ENCODE peak calls at places on chromosomes 4 and X, in nine cellular contexts. One of them, this sample, is unnamed.

GRCh38 chr4:52912608-52913007 is 50.5 kb downstream of the RASL11B start:
- DNase-seq in GM12878: no peak
- DNase-seq in transverse colon: no peak
- DNase-seq in HepG2: no peak
- DNase-seq in suprapubic skin: no peak
- DNase-seq in upper lobe of left lung: no peak
- DNase-seq in esophagus muscularis mucosa: no peak
- DNase-seq in K562: no peak
- DNase-seq in stomach: no peak
- DNase-seq in this sample: no peak

GRCh38 chrX:70129811-70130210 is 3.4 kb upstream of the IGBP1 start:
- DNase-seq in HepG2: peak
- DNase-seq in GM12878: no peak
- DNase-seq in K562: no peak
- DNase-seq in stomach: no peak
- DNase-seq in upper lobe of left lung: no peak
- DNase-seq in suprapubic skin: no peak
- DNase-seq in transverse colon: no peak
- DNase-seq in esophagus muscularis mucosa: no peak
- DNase-seq in this sample: no peak

GRCh38 chrX:21958888-21959287 is 18.4 kb downstream of the SMS start:
- DNase-seq in GM12878: no peak
- DNase-seq in K562: no peak
- DNase-seq in upper lobe of left lung: no peak
- DNase-seq in transverse colon: no peak
- DNase-seq in suprapubic skin: no peak
- DNase-seq in esophagus muscularis mucosa: no peak
- DNase-seq in stomach: no peak
- DNase-seq in HepG2: no peak
- DNase-seq in this sample: no peak

GRCh38 chrX:54413753-54414152 is 26.5 kb upstream of the TSR2 start:
- DNase-seq in esophagus muscularis mucosa: no peak
- DNase-seq in GM12878: no peak
- DNase-seq in K562: no peak
- DNase-seq in stomach: no peak
- DNase-seq in suprapubic skin: no peak
- DNase-seq in upper lobe of left lung: no peak
- DNase-seq in transverse colon: no peak
- DNase-seq in HepG2: peak
- DNase-seq in this sample: no peak

GRCh38 chr4:183905081-183905592 is at the start of gene STOX2:
- DNase-seq in HepG2: peak
- DNase-seq in transverse colon: peak
- DNase-seq in upper lobe of left lung: peak
- DNase-seq in esophagus muscularis mucosa: no peak
- DNase-seq in K562: no peak
- DNase-seq in GM12878: no peak
- DNase-seq in suprapubic skin: peak
- DNase-seq in stomach: peak
- DNase-seq in this sample: peak

GRCh38 chr4:83516042-83516772 is 19.7 kb upstream of the GPAT3 start:
- DNase-seq in K562: no peak
- DNase-seq in HepG2: no peak
- DNase-seq in GM12878: no peak
- DNase-seq in upper lobe of left lung: no peak
- DNase-seq in stomach: no peak
- DNase-seq in esophagus muscularis mucosa: no peak
- DNase-seq in transverse colon: no peak
- DNase-seq in suprapubic skin: no peak
- DNase-seq in this sample: no peak

GRCh38 chr4:85720736-85721135 is 245.8 kb downstream of the ARHGAP24 start:
- DNase-seq in K562: no peak
- DNase-seq in stomach: no peak
- DNase-seq in esophagus muscularis mucosa: no peak
- DNase-seq in GM12878: no peak
- DNase-seq in transverse colon: no peak
- DNase-seq in suprapubic skin: no peak
- DNase-seq in HepG2: peak
- DNase-seq in upper lobe of left lung: no peak
- DNase-seq in this sample: no peak

GRCh38 chr4:72817012-72817411 is 248.0 kb upstream of the ADAMTS3 start:
- DNase-seq in upper lobe of left lung: no peak
- DNase-seq in stomach: no peak
- DNase-seq in HepG2: no peak
- DNase-seq in transverse colon: no peak
- DNase-seq in K562: no peak
- DNase-seq in suprapubic skin: no peak
- DNase-seq in GM12878: no peak
- DNase-seq in esophagus muscularis mucosa: no peak
- DNase-seq in this sample: no peak

GRCh38 chrX:73916931-73917657 is 354.1 kb downstream of the CHIC1 start:
- DNase-seq in stomach: no peak
- DNase-seq in suprapubic skin: no peak
- DNase-seq in GM12878: no peak
- DNase-seq in HepG2: no peak
- DNase-seq in transverse colon: no peak
- DNase-seq in upper lobe of left lung: no peak
- DNase-seq in esophagus muscularis mucosa: no peak
- DNase-seq in K562: no peak
- DNase-seq in this sample: no peak

GRCh38 chr4:56804551-56804950 is 16.9 kb downstream of the SPINK2 start:
- DNase-seq in K562: no peak
- DNase-seq in transverse colon: no peak
- DNase-seq in GM12878: peak
- DNase-seq in upper lobe of left lung: no peak
- DNase-seq in esophagus muscularis mucosa: no peak
- DNase-seq in suprapubic skin: no peak
- DNase-seq in stomach: no peak
- DNase-seq in HepG2: no peak
- DNase-seq in this sample: no peak

GRCh38 chrX:17519349-17519748 is 144.3 kb downstream of the NHS start:
- DNase-seq in HepG2: no peak
- DNase-seq in suprapubic skin: peak
- DNase-seq in K562: no peak
- DNase-seq in GM12878: no peak
- DNase-seq in stomach: no peak
- DNase-seq in transverse colon: peak
- DNase-seq in upper lobe of left lung: no peak
- DNase-seq in esophagus muscularis mucosa: no peak
- DNase-seq in this sample: peak

GRCh38 chr4:27316176-27316575 is 455.5 kb downstream of the STIM2 start:
- DNase-seq in HepG2: no peak
- DNase-seq in upper lobe of left lung: no peak
- DNase-seq in stomach: no peak
- DNase-seq in suprapubic skin: no peak
- DNase-seq in transverse colon: peak
- DNase-seq in K562: no peak
- DNase-seq in esophagus muscularis mucosa: no peak
- DNase-seq in GM12878: no peak
- DNase-seq in this sample: no peak

GRCh38 chrX:48883729-48884128 is 13.8 kb downstream of the TIMM17B start:
- DNase-seq in suprapubic skin: no peak
- DNase-seq in transverse colon: no peak
- DNase-seq in esophagus muscularis mucosa: no peak
- DNase-seq in GM12878: no peak
- DNase-seq in upper lobe of left lung: no peak
- DNase-seq in stomach: no peak
- DNase-seq in HepG2: no peak
- DNase-seq in K562: no peak
- DNase-seq in this sample: no peak

GRCh38 chr4:81472249-81473085 is 760 bp upstream of the RASGEF1B start:
- DNase-seq in GM12878: peak
- DNase-seq in esophagus muscularis mucosa: no peak
- DNase-seq in K562: peak
- DNase-seq in stomach: peak
- DNase-seq in HepG2: peak
- DNase-seq in suprapubic skin: no peak
- DNase-seq in upper lobe of left lung: no peak
- DNase-seq in transverse colon: peak
- DNase-seq in this sample: peak

GRCh38 chrX:150361070-150361776 is 1.9 kb upstream of the MAMLD1 start:
- DNase-seq in esophagus muscularis mucosa: no peak
- DNase-seq in transverse colon: peak
- DNase-seq in stomach: no peak
- DNase-seq in HepG2: no peak
- DNase-seq in upper lobe of left lung: peak
- DNase-seq in suprapubic skin: no peak
- DNase-seq in GM12878: no peak
- DNase-seq in K562: peak
- DNase-seq in this sample: no peak

GRCh38 chr4:154626793-154627484 is 14.5 kb upstream of the FGG start:
- DNase-seq in K562: peak
- DNase-seq in suprapubic skin: no peak
- DNase-seq in upper lobe of left lung: peak
- DNase-seq in HepG2: peak
- DNase-seq in stomach: peak
- DNase-seq in esophagus muscularis mucosa: no peak
- DNase-seq in GM12878: no peak
- DNase-seq in transverse colon: peak
- DNase-seq in this sample: peak

GRCh38 chr4:81546777-81547176 is 75.1 kb upstream of the RASGEF1B start:
- DNase-seq in transverse colon: no peak
- DNase-seq in K562: no peak
- DNase-seq in stomach: no peak
- DNase-seq in GM12878: no peak
- DNase-seq in suprapubic skin: no peak
- DNase-seq in esophagus muscularis mucosa: no peak
- DNase-seq in upper lobe of left lung: no peak
- DNase-seq in HepG2: no peak
- DNase-seq in this sample: no peak

GRCh38 chrX:107574054-107574683 is 54.1 kb upstream of the PRPS1 start:
- DNase-seq in upper lobe of left lung: no peak
- DNase-seq in transverse colon: no peak
- DNase-seq in esophagus muscularis mucosa: no peak
- DNase-seq in HepG2: peak
- DNase-seq in GM12878: no peak
- DNase-seq in suprapubic skin: no peak
- DNase-seq in stomach: no peak
- DNase-seq in K562: no peak
- DNase-seq in this sample: no peak

GRCh38 chr4:26343041-26343403 is 22.2 kb downstream of the RBPJ start:
- DNase-seq in upper lobe of left lung: no peak
- DNase-seq in HepG2: no peak
- DNase-seq in esophagus muscularis mucosa: no peak
- DNase-seq in transverse colon: no peak
- DNase-seq in suprapubic skin: no peak
- DNase-seq in stomach: no peak
- DNase-seq in GM12878: no peak
- DNase-seq in K562: no peak
- DNase-seq in this sample: no peak

GRCh38 chr4:123609829-123610228 is 213.2 kb downstream of the SPRY1 start:
- DNase-seq in HepG2: no peak
- DNase-seq in GM12878: no peak
- DNase-seq in suprapubic skin: no peak
- DNase-seq in transverse colon: no peak
- DNase-seq in K562: no peak
- DNase-seq in upper lobe of left lung: no peak
- DNase-seq in esophagus muscularis mucosa: no peak
- DNase-seq in stomach: no peak
- DNase-seq in this sample: no peak
- TF ChIP-seq POLR2AphosphoS5 in HepG2: no peak
- TF ChIP-seq POLR2AphosphoS5 in GM12878: no peak
- TF ChIP-seq POLR2AphosphoS5 in suprapubic skin: no peak
- TF ChIP-seq POLR2AphosphoS5 in transverse colon: no peak
- TF ChIP-seq POLR2AphosphoS5 in K562: no peak
- TF ChIP-seq POLR2AphosphoS5 in upper lobe of left lung: no peak
- TF ChIP-seq POLR2AphosphoS5 in esophagus muscularis mucosa: no peak
- TF ChIP-seq POLR2AphosphoS5 in stomach: no peak
- TF ChIP-seq POLR2AphosphoS5 in this sample: no peak

GRCh38 chr4:185363251-185363650 is 32.5 kb downstream of the LRP2BP start:
- DNase-seq in K562: no peak
- DNase-seq in upper lobe of left lung: no peak
- DNase-seq in HepG2: no peak
- DNase-seq in transverse colon: no peak
- DNase-seq in GM12878: no peak
- DNase-seq in suprapubic skin: no peak
- DNase-seq in esophagus muscularis mucosa: no peak
- DNase-seq in stomach: no peak
- DNase-seq in this sample: no peak
- TF ChIP-seq POLR2A in K562: no peak
- TF ChIP-seq POLR2A in upper lobe of left lung: no peak
- TF ChIP-seq POLR2A in HepG2: no peak
- TF ChIP-seq POLR2A in transverse colon: no peak
- TF ChIP-seq POLR2A in GM12878: no peak
- TF ChIP-seq POLR2A in suprapubic skin: no peak
- TF ChIP-seq POLR2A in esophagus muscularis mucosa: no peak
- TF ChIP-seq POLR2A in stomach: no peak
- TF ChIP-seq POLR2A in this sample: no peak

GRCh38 chrX:44384688-44385338 is 41.3 kb upstream of the EFHC2 start:
- DNase-seq in HepG2: no peak
- DNase-seq in suprapubic skin: no peak
- DNase-seq in GM12878: no peak
- DNase-seq in stomach: no peak
- DNase-seq in esophagus muscularis mucosa: no peak
- DNase-seq in K562: no peak
- DNase-seq in upper lobe of left lung: no peak
- DNase-seq in transverse colon: no peak
- DNase-seq in this sample: no peak
- TF ChIP-seq EP300 in HepG2: no peak
- TF ChIP-seq EP300 in suprapubic skin: no peak
- TF ChIP-seq EP300 in GM12878: no peak
- TF ChIP-seq EP300 in stomach: no peak
- TF ChIP-seq EP300 in esophagus muscularis mucosa: no peak
- TF ChIP-seq EP300 in K562: no peak
- TF ChIP-seq EP300 in upper lobe of left lung: no peak
- TF ChIP-seq EP300 in transverse colon: no peak
- TF ChIP-seq EP300 in this sample: no peak

GRCh38 chr4:12929784-12930183 is 554.4 kb downstream of the RAB28 start:
- DNase-seq in suprapubic skin: no peak
- DNase-seq in upper lobe of left lung: no peak
- DNase-seq in transverse colon: no peak
- DNase-seq in GM12878: no peak
- DNase-seq in HepG2: no peak
- DNase-seq in stomach: no peak
- DNase-seq in K562: no peak
- DNase-seq in esophagus muscularis mucosa: no peak
- DNase-seq in this sample: no peak

GRCh38 chr4:12926189-12927066 is 557.7 kb downstream of the RAB28 start:
- DNase-seq in suprapubic skin: no peak
- DNase-seq in upper lobe of left lung: no peak
- DNase-seq in transverse colon: no peak
- DNase-seq in stomach: no peak
- DNase-seq in HepG2: peak
- DNase-seq in GM12878: peak
- DNase-seq in K562: no peak
- DNase-seq in esophagus muscularis mucosa: no peak
- DNase-seq in this sample: no peak

GRCh38 chr4:12932203-12932788 is 551.8 kb downstream of the RAB28 start:
- DNase-seq in HepG2: no peak
- DNase-seq in K562: no peak
- DNase-seq in suprapubic skin: no peak
- DNase-seq in GM12878: no peak
- DNase-seq in esophagus muscularis mucosa: no peak
- DNase-seq in stomach: no peak
- DNase-seq in upper lobe of left lung: no peak
- DNase-seq in transverse colon: no peak
- DNase-seq in this sample: no peak

GRCh38 chr4:12924728-12925320 is 559.3 kb downstream of the RAB28 start:
- DNase-seq in stomach: no peak
- DNase-seq in upper lobe of left lung: no peak
- DNase-seq in K562: no peak
- DNase-seq in suprapubic skin: no peak
- DNase-seq in transverse colon: no peak
- DNase-seq in esophagus muscularis mucosa: no peak
- DNase-seq in GM12878: no peak
- DNase-seq in HepG2: peak
- DNase-seq in this sample: no peak

GRCh38 chr4:12928751-12929150 is 555.4 kb downstream of the RAB28 start:
- DNase-seq in K562: no peak
- DNase-seq in transverse colon: no peak
- DNase-seq in HepG2: no peak
- DNase-seq in esophagus muscularis mucosa: no peak
- DNase-seq in suprapubic skin: no peak
- DNase-seq in GM12878: no peak
- DNase-seq in stomach: no peak
- DNase-seq in upper lobe of left lung: no peak
- DNase-seq in this sample: no peak
- TF ChIP-seq POLR2AphosphoS5 in K562: no peak
- TF ChIP-seq POLR2AphosphoS5 in transverse colon: no peak
- TF ChIP-seq POLR2AphosphoS5 in HepG2: no peak
- TF ChIP-seq POLR2AphosphoS5 in esophagus muscularis mucosa: no peak
- TF ChIP-seq POLR2AphosphoS5 in suprapubic skin: no peak
- TF ChIP-seq POLR2AphosphoS5 in GM12878: no peak
- TF ChIP-seq POLR2AphosphoS5 in stomach: no peak
- TF ChIP-seq POLR2AphosphoS5 in upper lobe of left lung: no peak
- TF ChIP-seq POLR2AphosphoS5 in this sample: no peak